ENCODE peak calls at places on chromosomes 13 and 19, in five cellular contexts. K is activated CD4-positive, alpha-beta T cell treated with anti-CD3 and anti-CD28 coated beads for 24 hours; X is sciatic nerve; Q is effector memory CD4-positive, alpha-beta T cell; C is GM03348. Z is an unnamed sample.

GRCh38 chr13:42876810-42877550 is 95.6 kb downstream of the FAM216B start:
- DNase-seq in C (peak), X (no peak), K (no peak), Q (no peak), Z (no peak)

GRCh38 chr13:70107498-70108271 is at the start of gene ATXN8OS:
- DNase-seq in Q (no peak), X (peak), K (no peak), C (no peak), Z (no peak)

GRCh38 chr19:7415163-7415856 is 66.6 kb downstream of the ARHGEF18 start:
- DNase-seq in Q (no peak), X (peak), K (no peak), C (no peak), Z (no peak)

GRCh38 chr19:55618426-55618825 is 5.9 kb downstream of the ZNF784 start:
- DNase-seq in Q (no peak), C (no peak), X (no peak), K (no peak), Z (no peak)

GRCh38 chr19:51971624-51972023 is 15.0 kb downstream of the ZNF350 start:
- DNase-seq in C (no peak), X (no peak), K (no peak), Q (no peak), Z (no peak)

GRCh38 chr13:21100994-21101757 is 39.8 kb upstream of the LATS2 start:
- DNase-seq in Q (no peak), K (no peak), X (no peak), C (no peak), Z (no peak)

GRCh38 chr13:39105110-39105509 is 66.9 kb downstream of the NHLRC3 start:
- DNase-seq in C (peak), X (no peak), Q (no peak), K (no peak), Z (no peak)

GRCh38 chr19:52176574-52176973 is 5.2 kb upstream of the ZNF836 start:
- DNase-seq in X (no peak), Q (no peak), C (no peak), K (no peak), Z (no peak)